ENCODE peak calls at places on chromosomes 1 and 21, in ten cellular contexts. K is lower leg skin, T is keratinocyte, J is transverse colon, P is GM12865, R is IMR-90, G is AG04450, D is K562, Z is endothelial cell, I is RWPE1. A is an unnamed sample.
A peak's percentile ranks its signal among the peaks of the same experiment; 100 is the strongest.

GRCh38 chr1:193479187-193479586 is 292.8 kb upstream of the B3GALT2 start:
- DNase-seq in G (no peak), K (no peak), D (no peak), I (no peak), Z (no peak), J (peak; percentile 60), R (no peak), P (peak; percentile 90), T (no peak), A (peak; percentile 22)

GRCh38 chr1:22846453-22846852 is 126.2 kb downstream of the LACTBL1 start:
- DNase-seq in J (no peak), Z (no peak), D (no peak), K (no peak), G (no peak), I (no peak), T (no peak), P (no peak), R (no peak), A (no peak)

GRCh38 chr21:40404319-40404906 is 442.5 kb downstream of the DSCAM start:
- DNase-seq in G (no peak), T (no peak), J (no peak), I (no peak), R (no peak), P (no peak), K (no peak), Z (no peak), D (no peak), A (no peak)

GRCh38 chr1:234676103-234676594 is 66.2 kb upstream of the IRF2BP2 start:
- DNase-seq in R (peak; percentile 74), J (peak; percentile 82), T (no peak), G (no peak), K (peak; percentile 95), D (peak; percentile 86), Z (peak; percentile 68), P (peak; percentile 59), I (peak; percentile 45), A (peak; percentile 68)

GRCh38 chr1:199373139-199373538 is 654.4 kb upstream of the NR5A2 start:
- DNase-seq in K (no peak), P (no peak), R (no peak), Z (no peak), D (no peak), G (no peak), I (no peak), T (no peak), J (no peak), A (no peak)

GRCh38 chr1:40770296-40771070 is 13.1 kb upstream of the KCNQ4 start:
- DNase-seq in P (no peak), Z (no peak), D (no peak), J (no peak), K (peak; percentile 82), I (no peak), T (no peak), R (no peak), G (no peak), A (no peak)

GRCh38 chr21:38958940-38959685 is 153.4 kb downstream of the ETS2 start:
- DNase-seq in K (no peak), D (no peak), T (no peak), I (no peak), Z (no peak), R (peak; percentile 74), G (no peak), J (peak; percentile 51), P (no peak), A (no peak)

GRCh38 chr1:204419064-204419403 is 7.4 kb upstream of the PPP1R15B start:
- DNase-seq in T (no peak), Z (no peak), D (no peak), G (no peak), P (no peak), J (no peak), K (no peak), R (peak; percentile 52), I (peak; percentile 45), A (no peak)

GRCh38 chr1:180365039-180365438 is 135.0 kb downstream of the LHX4 start:
- DNase-seq in T (no peak), K (no peak), I (no peak), D (peak; percentile 18), G (no peak), P (peak; percentile 25), Z (peak; percentile 8), J (no peak), R (no peak), A (no peak)

GRCh38 chr1:160779662-160780397 is 16.1 kb upstream of the LY9 start:
- DNase-seq in K (no peak), Z (peak; percentile 66), R (no peak), I (no peak), G (no peak), D (peak; percentile 70), T (no peak), J (peak; percentile 38), P (peak; percentile 70), A (no peak)

GRCh38 chr1:160778976-160779375 is 17.0 kb upstream of the LY9 start:
- DNase-seq in J (no peak), K (no peak), G (no peak), R (no peak), I (no peak), T (no peak), Z (no peak), P (no peak), D (no peak), A (no peak)

GRCh38 chr1:160780398-160780755 is 15.6 kb upstream of the LY9 start:
- DNase-seq in G (no peak), P (no peak), D (no peak), Z (no peak), R (no peak), I (no peak), K (no peak), T (no peak), J (no peak), A (no peak)

GRCh38 chr1:160781129-160781808 is 14.7 kb upstream of the LY9 start:
- DNase-seq in K (no peak), T (no peak), R (no peak), Z (no peak), P (no peak), I (no peak), J (peak; percentile 78), D (no peak), G (no peak), A (no peak)

DNA sequence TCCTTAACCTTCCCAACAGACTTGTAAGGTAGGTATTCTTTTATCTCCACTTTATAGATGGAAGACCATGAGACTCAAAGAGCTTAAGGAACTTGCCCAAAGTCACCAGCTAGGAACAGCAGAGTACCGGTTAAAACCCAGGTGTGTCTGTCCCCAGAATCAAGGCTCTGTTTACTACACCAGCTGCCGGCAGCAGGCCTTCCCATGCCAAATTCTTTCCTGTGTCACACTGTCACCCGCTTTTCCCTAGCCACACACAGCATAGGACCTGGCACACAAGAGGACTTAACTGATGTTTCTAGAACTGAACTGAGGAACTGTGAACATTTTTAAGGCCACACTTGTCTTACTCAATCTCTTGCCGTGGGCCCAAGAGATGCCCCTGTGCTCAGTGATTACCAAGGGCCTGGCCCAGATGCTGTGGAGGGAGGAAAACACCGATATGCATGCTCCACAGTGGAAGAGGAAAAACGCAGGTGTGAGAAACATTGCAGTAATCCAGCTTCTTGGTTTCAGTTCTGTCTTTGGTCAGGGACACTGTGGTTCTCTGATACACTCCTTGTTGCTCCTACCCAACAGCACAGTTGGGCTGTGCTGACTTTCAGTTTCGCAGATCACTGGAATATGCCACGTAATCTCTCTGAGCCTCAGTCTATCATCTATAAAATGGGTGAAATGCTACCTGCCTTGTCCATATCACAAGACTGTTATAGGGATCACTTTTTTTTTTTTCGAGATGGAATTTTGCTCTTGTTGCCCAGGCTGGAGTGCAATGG is 13.9 kb upstream of the LY9 start:
- DNase-seq in K (no peak), G (no peak), I (no peak), R (no peak), P (peak; percentile 88), Z (no peak), J (peak; percentile 42), T (no peak), D (no peak), A (peak; percentile 73)
- TF ChIP-seq CTCF in K (no peak), G (no peak), I (no peak), R (no peak), P (no peak), Z (no peak), J (no peak), T (no peak), D (no peak), A (no peak)

DNA sequence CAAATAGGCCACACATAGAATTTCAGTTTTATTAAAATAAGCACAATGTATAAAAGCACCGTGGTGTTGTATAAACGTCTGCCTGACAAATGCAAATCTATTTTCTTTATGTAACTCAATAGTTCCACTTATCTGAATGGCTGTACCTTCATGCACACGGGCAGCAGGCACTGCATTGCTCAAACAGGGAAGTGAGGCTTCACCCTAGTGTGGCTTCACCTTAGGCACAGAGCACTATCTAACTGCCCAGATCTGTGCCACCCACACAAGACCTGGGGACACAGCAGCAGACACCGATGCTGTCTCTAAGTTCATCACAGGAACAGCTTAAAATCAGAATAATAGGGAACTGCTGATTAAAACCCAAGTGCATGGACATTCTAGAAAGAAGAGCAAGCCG is 6.0 kb upstream of the KNCN start:
- DNase-seq in G (no peak), P (no peak), R (no peak), K (no peak), J (no peak), Z (no peak), I (no peak), D (no peak), T (no peak), A (no peak)
- TF ChIP-seq CTCF in G (no peak), P (no peak), R (no peak), K (no peak), J (no peak), Z (no peak), I (no peak), D (no peak), T (no peak), A (no peak)

DNA sequence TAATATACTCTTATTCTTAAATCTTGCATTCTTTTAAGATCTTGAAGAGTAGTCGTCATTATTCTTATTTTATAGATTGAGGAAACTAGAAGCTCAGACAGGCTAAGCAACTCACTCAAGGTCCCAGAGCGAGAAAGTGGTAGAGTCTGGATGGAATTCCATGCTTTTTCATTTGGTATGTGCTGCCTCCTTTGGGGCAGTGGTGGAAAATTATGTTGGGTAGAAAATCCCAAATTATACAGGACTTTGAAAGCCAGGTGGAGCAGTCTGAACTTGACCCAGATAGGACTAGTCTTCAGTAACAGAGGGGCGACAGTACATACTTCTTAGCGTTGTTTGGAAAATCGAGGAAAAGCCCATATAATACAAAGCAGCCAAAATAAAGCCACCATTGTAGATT is 205.6 kb downstream of the ATG4C start:
- DNase-seq in J (no peak), D (no peak), P (no peak), K (no peak), T (no peak), R (no peak), G (no peak), I (no peak), Z (peak; percentile 7), A (no peak)
- TF ChIP-seq CTCF in J (no peak), D (peak; percentile 66), P (no peak), K (no peak), T (no peak), R (peak; percentile 31), G (no peak), I (no peak), Z (peak; percentile 11), A (no peak)

DNA sequence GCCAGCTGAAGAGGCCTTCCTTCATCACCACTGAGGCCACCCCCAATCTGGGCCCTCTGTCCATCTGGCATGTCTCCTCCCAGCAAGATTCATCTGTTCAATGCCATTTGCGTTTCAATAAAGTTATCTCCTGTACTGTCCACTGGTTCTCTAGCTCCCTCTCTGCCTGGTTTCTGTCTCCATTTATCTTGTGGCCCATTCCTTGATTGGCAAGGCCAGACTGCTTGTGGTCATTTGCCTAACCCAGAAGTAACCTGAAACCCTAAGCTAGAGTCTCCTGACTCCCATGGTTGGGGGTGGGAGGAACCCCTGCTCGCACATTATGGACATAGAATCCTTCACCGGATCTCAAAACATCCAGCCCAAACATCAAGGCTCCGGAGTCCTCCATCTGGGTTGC is 2.1 kb upstream of the IPO9 start:
- DNase-seq in I (no peak), J (no peak), D (no peak), K (no peak), P (no peak), Z (no peak), G (no peak), R (peak; percentile 24), T (no peak), A (no peak)
- TF ChIP-seq CTCF in I (no peak), J (no peak), D (peak; percentile 50), K (no peak), P (no peak), Z (no peak), G (peak; percentile 3), R (no peak), T (no peak), A (no peak)

A was measured in GM10248.